ENCODE peak calls at places on chromosomes 2 and 18, in ten cellular contexts. D is neuronal stem cell; S is HFFc6; Y is germinal center; Z is NCI-H69; E is Caki2; L is fibroblast of mammary gland; F is stimulated activated CD4-positive, alpha-beta T cell treated with anti-CD3 and anti-CD28 coated beads, Interleukin-1b, Interleukin-23, amount 100 ng/mL, for 1 hour; K is AG04449; U is activated T-helper 1 cell treated with Interleukin-2 at 50 U/mL for 16 hours. R is an unnamed sample.

GRCh38 chr2:11102956-11103860 is 52.1 kb upstream of the SLC66A3 start:
- DNase-seq in D (no peak), K (no peak), U (no peak), Y (no peak), Z (peak; percentile 3), F (no peak), L (no peak), E (no peak), S (no peak), R (no peak)

GRCh38 chr2:231665208-231665921 is 43.0 kb upstream of the PTMA start:
- DNase-seq in F (no peak), S (no peak), D (no peak), Y (no peak), E (no peak), Z (no peak), U (no peak), K (no peak), L (no peak), R (no peak)

GRCh38 chr2:228722311-228722710 is 540.8 kb upstream of the SPHKAP start:
- DNase-seq in D (no peak), S (no peak), F (no peak), Z (no peak), Y (no peak), E (no peak), K (no peak), U (no peak), L (no peak), R (no peak)

GRCh38 chr2:1702186-1702565 is 42.1 kb downstream of the PXDN start:
- DNase-seq in D (no peak), U (no peak), L (no peak), F (no peak), K (no peak), S (no peak), Y (no peak), Z (no peak), E (peak; percentile 23), R (no peak)

GRCh38 chr2:40348665-40349064 is 103.2 kb downstream of the SLC8A1 start:
- DNase-seq in K (peak; percentile 94), E (peak; percentile 60), Y (no peak), F (no peak), Z (no peak), D (no peak), S (peak; percentile 88), L (peak; percentile 91), U (no peak), R (no peak)

GRCh38 chr2:37773354-37773753 is 101.9 kb upstream of the CDC42EP3 start:
- DNase-seq in Y (no peak), L (no peak), E (no peak), D (no peak), S (no peak), Z (peak; percentile 88), F (no peak), U (no peak), K (no peak), R (no peak)

GRCh38 chr2:178250429-178250828 is 56.1 kb downstream of the OSBPL6 start:
- DNase-seq in U (no peak), S (no peak), F (no peak), L (no peak), D (no peak), E (no peak), Z (no peak), Y (no peak), K (no peak), R (no peak)

GRCh38 chr2:123363826-123364225 is 661.3 kb upstream of the CNTNAP5 start:
- DNase-seq in Z (no peak), K (no peak), E (no peak), S (no peak), Y (no peak), L (no peak), F (no peak), U (no peak), D (no peak), R (no peak)

GRCh38 chr2:133324150-133324561 is 244.1 kb downstream of the NCKAP5 start:
- DNase-seq in K (peak; percentile 95), Z (no peak), S (peak; percentile 80), F (no peak), L (no peak), Y (no peak), E (no peak), D (no peak), U (no peak), R (no peak)

GRCh38 chr18:31454066-31454708 is 6.6 kb downstream of the DSG3 start:
- DNase-seq in D (no peak), E (peak; percentile 22), Y (no peak), K (no peak), F (no peak), Z (no peak), S (no peak), U (no peak), L (peak; percentile 80), R (no peak)

GRCh38 chr2:685421-685820 is 8.2 kb upstream of the TMEM18 start:
- DNase-seq in Y (no peak), Z (no peak), E (no peak), S (no peak), U (no peak), D (no peak), F (no peak), K (no peak), L (no peak), R (no peak)

GRCh38 chr2:158380786-158381185 is 75.8 kb downstream of the CCDC148 start:
- DNase-seq in S (no peak), E (no peak), U (no peak), D (no peak), L (no peak), Y (no peak), K (no peak), Z (no peak), F (no peak), R (no peak)

GRCh38 chr2:1769703-1770422 is 25.5 kb upstream of the PXDN start:
- DNase-seq in D (peak; percentile 65), E (peak; percentile 60), S (peak; percentile 13), Z (peak; percentile 63), F (peak; percentile 11), K (no peak), L (peak; percentile 61), Y (peak; percentile 67), U (no peak), R (peak; percentile 77)

GRCh38 chr2:215107229-215108056 is 31.0 kb downstream of the ABCA12 start:
- DNase-seq in U (no peak), E (no peak), K (no peak), L (no peak), D (no peak), Y (no peak), F (no peak), S (no peak), Z (no peak), R (no peak)

GRCh38 chr2:114201781-114202180 is 240.7 kb upstream of the DPP10 start:
- DNase-seq in U (no peak), E (no peak), S (no peak), K (no peak), Z (no peak), F (no peak), Y (no peak), L (no peak), D (no peak), R (no peak)

GRCh38 chr2:108921096-108922030 is 67.7 kb downstream of the EDAR start:
- DNase-seq in S (no peak), K (no peak), L (no peak), D (no peak), E (no peak), Z (no peak), F (no peak), Y (no peak), U (no peak), R (no peak)

GRCh38 chr18:22883189-22883588 is 49.9 kb upstream of the RBBP8 start:
- DNase-seq in L (no peak), U (no peak), E (no peak), F (no peak), D (no peak), K (no peak), Y (no peak), S (no peak), Z (peak; percentile 12), R (no peak)

GRCh38 chr18:68316636-68317035 is 398.3 kb downstream of the TMX3 start:
- DNase-seq in K (no peak), E (no peak), Y (no peak), Z (no peak), D (no peak), F (no peak), U (no peak), S (peak; percentile 0), L (peak; percentile 51), R (no peak)

GRCh38 chr2:45643543-45644542 is 7.6 kb upstream of the PRKCE start:
- DNase-seq in Y (peak; percentile 87), U (peak; percentile 67), K (no peak), D (peak; percentile 70), F (peak; percentile 68), L (peak; percentile 35), S (no peak), Z (peak; percentile 54), E (peak; percentile 53), R (peak; percentile 85)

GRCh38 chr18:41829648-41830516 is 125.2 kb upstream of the PIK3C3 start:
- DNase-seq in L (no peak), D (no peak), E (no peak), K (no peak), F (no peak), U (no peak), S (no peak), Y (no peak), Z (no peak), R (no peak)

GRCh38 chr18:52190630-52191029 is 149.4 kb upstream of the DCC start:
- DNase-seq in S (no peak), D (no peak), E (no peak), L (no peak), Y (no peak), K (no peak), U (no peak), F (no peak), Z (peak; percentile 87), R (no peak)

GRCh38 chr2:239020541-239021041 is 172.7 kb downstream of the TWIST2 start:
- DNase-seq in Y (no peak), E (no peak), L (no peak), Z (no peak), U (no peak), D (no peak), S (no peak), F (no peak), K (no peak), R (no peak)

GRCh38 chr2:141900826-141901225 is 230.0 kb downstream of the LRP1B start:
- DNase-seq in K (no peak), U (no peak), F (no peak), D (no peak), L (no peak), E (no peak), Y (no peak), S (no peak), Z (peak; percentile 8), R (no peak)

GRCh38 chr2:99834426-99834825 is 308.0 kb downstream of the AFF3 start:
- DNase-seq in K (no peak), U (no peak), L (no peak), E (no peak), D (no peak), Z (no peak), S (no peak), Y (no peak), F (no peak), R (no peak)

GRCh38 chr2:202009563-202009962 is 24.1 kb upstream of the FZD7 start:
- DNase-seq in F (no peak), L (no peak), D (no peak), E (no peak), Z (no peak), S (no peak), K (no peak), Y (no peak), U (no peak), R (no peak)